ENCODE peak calls at places on chromosome 14, in eight cellular contexts. J is astrocyte of the spinal cord, X is fibroblast of mammary gland, F is kidney epithelial cell, G is progenitor cell of endocrine pancreas, O is coronary artery, L is PC-3, C is mesothelial cell of epicardium. P is an unnamed sample.

GRCh38 chr14:98120831-98121464 is 1151.0 kb downstream of the BCL11B start:
- DNase-seq in G (no peak), F (no peak), X (no peak), O (no peak), J (no peak), C (no peak), L (peak; percentile 28), P (no peak)

GRCh38 chr14:23601845-23602180 is 23.2 kb upstream of the JPH4 start:
- DNase-seq in L (no peak), F (no peak), G (no peak), J (no peak), O (no peak), C (no peak), X (no peak), P (no peak)

GRCh38 chr14:102749393-102749792 is 27.9 kb upstream of the TRAF3 start:
- DNase-seq in C (no peak), G (no peak), O (no peak), L (no peak), F (no peak), J (no peak), X (no peak), P (no peak)

GRCh38 chr14:91373591-91374245 is 43.9 kb downstream of the CCDC88C start:
- DNase-seq in C (no peak), X (no peak), F (no peak), J (no peak), O (no peak), G (no peak), L (peak; percentile 38), P (no peak)

GRCh38 chr14:101028971-101029667 is 125.6 kb upstream of the RTL1 start:
- DNase-seq in X (no peak), L (no peak), O (no peak), J (no peak), F (no peak), G (no peak), C (no peak), P (no peak)

GRCh38 chr14:94346841-94347240 is 23.7 kb upstream of the SERPINA6 start:
- DNase-seq in O (no peak), G (no peak), J (no peak), F (no peak), C (no peak), L (no peak), X (no peak), P (no peak)

GRCh38 chr14:68794130-68794855 is 1.4 kb upstream of the ZFP36L1 start:
- DNase-seq in J (peak; percentile 91), F (no peak), G (no peak), O (peak; percentile 96), C (peak; percentile 76), L (peak; percentile 71), X (peak; percentile 95), P (peak; percentile 54)

GRCh38 chr14:52110441-52111086 is 41.7 kb upstream of the NID2 start:
- DNase-seq in C (no peak), G (no peak), L (peak; percentile 32), F (no peak), X (peak; percentile 74), O (no peak), J (peak; percentile 46), P (no peak)

GRCh38 chr14:53376064-53376463 is 222.9 kb upstream of the DDHD1 start:
- DNase-seq in F (no peak), C (no peak), J (no peak), G (no peak), X (no peak), O (no peak), L (no peak), P (no peak)

GRCh38 chr14:90649096-90649495 is 167.1 kb downstream of the TTC7B start:
- DNase-seq in L (no peak), F (no peak), J (peak; percentile 81), O (no peak), C (no peak), G (no peak), X (no peak), P (no peak)

GRCh38 chr14:39442293-39442692 is 10.1 kb upstream of the FBXO33 start:
- DNase-seq in G (no peak), F (no peak), X (peak; percentile 86), O (no peak), J (no peak), L (no peak), C (no peak), P (no peak)

GRCh38 chr14:101562659-101563351 is 1.5 kb downstream of the DIO3 start:
- DNase-seq in X (no peak), O (no peak), J (no peak), C (no peak), F (no peak), L (no peak), G (no peak), P (peak; percentile 37)

GRCh38 chr14:38257500-38257899 is 1.6 kb upstream of the CLEC14A start:
- DNase-seq in C (no peak), G (no peak), F (no peak), X (no peak), J (no peak), L (peak; percentile 25), O (no peak), P (no peak)

GRCh38 chr14:105843444-105844046 is 317.2 kb downstream of the TMEM121 start:
- DNase-seq in O (no peak), G (no peak), J (no peak), L (no peak), C (peak; percentile 27), X (no peak), F (no peak), P (no peak)

GRCh38 chr14:62269204-62269603 is 507.0 kb downstream of the SNAPC1 start:
- DNase-seq in F (no peak), X (peak; percentile 45), J (peak; percentile 45), L (no peak), C (no peak), G (no peak), O (no peak), P (no peak)

GRCh38 chr14:54344445-54344844 is 52.4 kb upstream of the CDKN3 start:
- DNase-seq in O (no peak), F (no peak), L (no peak), X (no peak), C (no peak), J (no peak), G (no peak), P (peak; percentile 40)

GRCh38 chr14:101583709-101584048 is 22.4 kb downstream of the DIO3 start:
- DNase-seq in C (no peak), X (no peak), F (no peak), G (no peak), O (no peak), J (no peak), L (no peak), P (no peak)

GRCh38 chr14:104224516-104225281 is 86.3 kb downstream of the KIF26A start:
- DNase-seq in X (no peak), O (no peak), C (peak; percentile 63), J (no peak), L (no peak), F (no peak), G (no peak), P (peak; percentile 75)
- TF ChIP-seq CTCF in X (no peak), O (no peak), C (peak; percentile 68), J (peak; percentile 19), L (peak; percentile 53), F (peak; percentile 18), G (peak; percentile 53), P (peak; percentile 65)

GRCh38 chr14:61167642-61168041 is 113.5 kb downstream of the TMEM30B start:
- DNase-seq in X (no peak), G (no peak), O (no peak), C (no peak), J (no peak), F (no peak), L (no peak), P (no peak)

GRCh38 chr14:61176686-61177085 is 104.5 kb downstream of the TMEM30B start:
- DNase-seq in O (no peak), C (no peak), J (no peak), F (no peak), L (no peak), X (no peak), G (no peak), P (no peak)

GRCh38 chr14:61168126-61168525 is 113.0 kb downstream of the TMEM30B start:
- DNase-seq in O (no peak), G (no peak), F (no peak), J (no peak), L (no peak), C (no peak), X (no peak), P (no peak)

GRCh38 chr14:61174395-61175386 is 106.4 kb downstream of the TMEM30B start:
- DNase-seq in L (peak; percentile 68), X (peak; percentile 75), C (no peak), G (no peak), F (no peak), O (no peak), J (peak; percentile 59), P (no peak)

DNA sequence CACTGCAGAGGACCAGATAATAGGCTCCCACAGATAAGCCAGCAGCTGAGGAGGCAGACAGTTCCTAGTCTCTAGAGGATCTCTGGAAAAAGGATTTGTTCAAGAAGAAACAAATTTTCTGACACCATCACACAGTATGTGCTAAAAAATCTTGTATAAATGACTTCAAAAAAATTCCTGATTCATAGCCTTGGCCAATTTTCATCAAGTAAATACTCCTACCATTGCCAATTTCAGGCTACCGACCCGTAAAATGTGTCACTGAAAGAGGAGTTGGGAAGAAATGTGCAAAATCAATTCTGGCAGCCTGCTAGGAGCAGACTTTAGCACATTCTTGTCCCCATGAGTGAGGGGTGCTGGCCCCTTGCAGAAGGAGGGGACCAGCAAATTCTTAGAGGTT is 109.5 kb downstream of the TMEM30B start:
- DNase-seq in L (no peak), C (no peak), F (no peak), G (no peak), X (no peak), O (no peak), J (no peak), P (no peak)
- TF ChIP-seq CTCF in L (no peak), C (no peak), F (no peak), G (no peak), X (no peak), O (no peak), J (no peak), P (no peak)

DNA sequence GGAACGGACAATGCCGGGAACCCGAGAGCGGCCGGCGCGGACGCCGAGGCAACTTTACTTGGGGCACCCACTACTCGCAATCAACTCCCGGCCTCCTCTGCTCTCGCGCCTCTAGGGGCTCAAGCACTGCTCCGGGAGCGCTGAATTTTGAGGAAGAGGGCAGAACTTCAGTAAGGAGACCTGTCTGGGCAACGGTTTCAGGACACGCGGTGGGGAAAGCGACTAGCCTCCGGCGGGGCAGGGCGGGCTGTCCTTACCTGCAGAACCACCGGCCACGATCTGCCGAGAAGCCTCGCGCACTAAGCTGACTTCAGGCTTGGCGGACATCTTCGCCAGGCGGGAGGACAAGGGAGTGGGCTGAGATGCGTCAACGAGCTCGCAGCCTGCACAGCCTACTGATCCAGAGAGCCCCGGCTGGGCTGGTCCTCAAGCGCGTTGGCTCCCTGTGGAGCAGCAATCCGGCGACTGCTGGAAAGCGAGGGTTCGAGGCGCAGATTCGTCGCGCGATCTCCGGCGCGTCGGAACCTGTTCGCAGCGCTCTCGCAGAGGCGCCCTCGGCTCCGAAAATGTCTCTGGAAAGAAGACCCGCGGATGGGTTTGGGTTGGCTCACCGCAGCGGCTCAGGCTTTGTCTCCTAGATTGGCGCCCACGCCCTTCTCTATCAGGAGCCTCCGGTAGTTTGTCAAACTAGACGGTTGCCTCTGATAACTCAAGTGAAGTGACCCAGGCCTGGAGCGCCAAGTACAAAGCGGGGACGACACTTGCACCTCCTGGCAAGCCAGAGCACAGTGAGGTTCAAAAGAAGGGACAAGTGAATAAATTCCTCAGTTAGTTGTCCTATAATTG is at the start of gene SLC25A21:
- DNase-seq in G (peak; percentile 61), C (peak; percentile 72), O (peak; percentile 79), F (peak; percentile 35), L (peak; percentile 87), J (peak; percentile 89), X (peak; percentile 80), P (peak; percentile 74)
- TF ChIP-seq CTCF in G (no peak), C (no peak), O (no peak), F (no peak), L (peak; percentile 29), J (peak; percentile 15), X (no peak), P (no peak)

GRCh38 chr14:92998957-92999356 is 76.0 kb downstream of the CHGA start:
- DNase-seq in G (no peak), X (no peak), J (no peak), O (no peak), F (no peak), C (no peak), L (no peak), P (no peak)
- TF ChIP-seq CTCF in G (no peak), X (no peak), J (no peak), O (no peak), F (no peak), C (no peak), L (no peak), P (no peak)